ENCODE peak calls at places on chromosome 17, in four cellular contexts. One of them, this sample, is unnamed.

GRCh38 chr17:42780816-42781638 is 617 bp downstream of the WNK4 start:
- DNase-seq in MCF 10A: no peak
- DNase-seq in fibroblast of pulmonary artery: no peak
- DNase-seq in C1 segment of cervical spinal cord: no peak
- DNase-seq in this sample: peak

GRCh38 chr17:39599665-39600468 is 7.9 kb downstream of the NEUROD2 start:
- DNase-seq in MCF 10A: no peak
- DNase-seq in fibroblast of pulmonary artery: no peak
- DNase-seq in C1 segment of cervical spinal cord: no peak
- DNase-seq in this sample: no peak

GRCh38 chr17:382644-383533 is 30.3 kb upstream of the RPH3AL start:
- DNase-seq in fibroblast of pulmonary artery: peak
- DNase-seq in C1 segment of cervical spinal cord: no peak
- DNase-seq in MCF 10A: peak
- DNase-seq in this sample: peak

GRCh38 chr17:518047-518735 is 165.6 kb upstream of the RPH3AL start:
- DNase-seq in C1 segment of cervical spinal cord: no peak
- DNase-seq in fibroblast of pulmonary artery: no peak
- DNase-seq in MCF 10A: no peak
- DNase-seq in this sample: no peak

GRCh38 chr17:54626146-54626703 is 274.4 kb upstream of the TOM1L1 start:
- DNase-seq in C1 segment of cervical spinal cord: no peak
- DNase-seq in fibroblast of pulmonary artery: no peak
- DNase-seq in MCF 10A: no peak
- DNase-seq in this sample: no peak

GRCh38 chr17:6461246-6461645 is 17.0 kb downstream of the PIMREG start:
- DNase-seq in fibroblast of pulmonary artery: no peak
- DNase-seq in MCF 10A: no peak
- DNase-seq in C1 segment of cervical spinal cord: no peak
- DNase-seq in this sample: no peak

GRCh38 chr17:3710951-3711383 is 12.7 kb upstream of the HASPIN start:
- DNase-seq in fibroblast of pulmonary artery: peak
- DNase-seq in C1 segment of cervical spinal cord: no peak
- DNase-seq in MCF 10A: peak
- DNase-seq in this sample: peak

GRCh38 chr17:45310380-45311324 is 6.2 kb downstream of the MAP3K14 start:
- DNase-seq in MCF 10A: no peak
- DNase-seq in fibroblast of pulmonary artery: no peak
- DNase-seq in C1 segment of cervical spinal cord: no peak
- DNase-seq in this sample: peak

GRCh38 chr17:35577826-35578194 is 561 bp downstream of the PEX12 start:
- DNase-seq in MCF 10A: no peak
- DNase-seq in C1 segment of cervical spinal cord: no peak
- DNase-seq in fibroblast of pulmonary artery: no peak
- DNase-seq in this sample: peak